ENCODE peak calls at places on chromosomes 3 and 15, in ten cellular contexts. R is stimulated activated naive CD8-positive, alpha-beta T cell treated with anti-CD3 and anti-CD28 coated beads, Interleukin-15, Interleukin-2, amounts not matched to agents 100 U/mL and 50 U/mL, for 24 hours; Y is stimulated activated CD4-positive, alpha-beta T cell treated with anti-CD3 and anti-CD28 coated beads, Interleukin-1b, Interleukin-23, amount 100 ng/mL, for 4 hours; Q is DMS53; Z is activated naive CD8-positive, alpha-beta T cell treated with anti-CD3 and anti-CD28 coated beads, Interleukin-2, amount 50 U/mL, for 24 hours; W is heart right ventricle; T is germinal center; J is stimulated activated CD8-positive, alpha-beta memory T cell treated with anti-CD3 and anti-CD28 coated beads, Interleukin-4, amount 100 ng/mL, for 24 hours; S is HCEC 1CT; P is GM04503. D is an unnamed sample.

GRCh38 chr3:61637088-61638051 is 76.0 kb downstream of the PTPRG start:
- DNase-seq in R (no peak), Y (no peak), Q (no peak), Z (no peak), W (peak; percentile 19), T (peak; percentile 27), J (no peak), S (no peak), P (peak; percentile 26), D (no peak)

GRCh38 chr3:43689766-43690399 is 855 bp upstream of the ABHD5 start:
- DNase-seq in R (no peak), Y (no peak), Q (no peak), Z (no peak), W (no peak), T (no peak), J (no peak), S (no peak), P (no peak), D (no peak)

GRCh38 chr3:169147246-169148008 is 516.1 kb downstream of the MECOM start:
- DNase-seq in R (peak; percentile 12), Y (no peak), Q (peak; percentile 72), Z (peak; percentile 7), W (peak; percentile 48), T (peak; percentile 9), J (no peak), S (peak; percentile 76), P (no peak), D (peak; percentile 79)

GRCh38 chr3:40985195-40985594 is 214.1 kb upstream of the CTNNB1 start:
- DNase-seq in R (no peak), Y (no peak), Q (peak; percentile 47), Z (no peak), W (no peak), T (no peak), J (no peak), S (no peak), P (no peak), D (no peak)

GRCh38 chr15:48693474-48693873 is 48.0 kb upstream of the FBN1 start:
- DNase-seq in R (no peak), Y (no peak), Q (no peak), Z (no peak), W (no peak), T (no peak), J (no peak), S (peak; percentile 60), P (no peak), D (no peak)

GRCh38 chr15:48149858-48150257 is 28.2 kb downstream of the MYEF2 start:
- DNase-seq in R (no peak), Y (no peak), Q (no peak), Z (no peak), W (no peak), T (no peak), J (no peak), S (peak; percentile 96), P (no peak), D (no peak)

GRCh38 chr3:135362889-135363288 is 567.8 kb downstream of the EPHB1 start:
- DNase-seq in R (no peak), Y (no peak), Q (no peak), Z (no peak), W (no peak), T (no peak), J (no peak), S (no peak), P (no peak), D (no peak)

GRCh38 chr3:99952306-99952705 is 134.6 kb downstream of the CMSS1 start:
- DNase-seq in R (no peak), Y (no peak), Q (no peak), Z (no peak), W (no peak), T (no peak), J (no peak), S (peak; percentile 76), P (no peak), D (no peak)

GRCh38 chr3:175805825-175806224 is 946.7 kb downstream of the NAALADL2 start:
- DNase-seq in R (no peak), Y (no peak), Q (no peak), Z (no peak), W (no peak), T (no peak), J (no peak), S (no peak), P (no peak), D (no peak)

GRCh38 chr3:48404440-48405342 is 25.2 kb downstream of the PLXNB1 start:
- DNase-seq in R (no peak), Y (no peak), Q (no peak), Z (no peak), W (no peak), T (no peak), J (no peak), S (no peak), P (no peak), D (no peak)

GRCh38 chr3:29747991-29748390 is 467.1 kb downstream of the RBMS3 start:
- DNase-seq in R (no peak), Y (no peak), Q (no peak), Z (no peak), W (no peak), T (no peak), J (no peak), S (no peak), P (no peak), D (no peak)

GRCh38 chr3:197750863-197751737 is 1.4 kb downstream of the FYTTD1 start:
- DNase-seq in R (peak; percentile 57), Y (peak; percentile 18), Q (peak; percentile 41), Z (peak; percentile 49), W (peak; percentile 60), T (no peak), J (peak; percentile 20), S (peak; percentile 37), P (no peak), D (peak; percentile 33)

GRCh38 chr15:78059110-78059839 is 18.2 kb downstream of the TBC1D2B start:
- DNase-seq in R (no peak), Y (no peak), Q (peak; percentile 79), Z (no peak), W (no peak), T (no peak), J (no peak), S (peak; percentile 71), P (no peak), D (peak; percentile 69)

GRCh38 chr15:68015244-68015643 is 38.9 kb upstream of the PIAS1 start:
- DNase-seq in R (no peak), Y (no peak), Q (no peak), Z (no peak), W (no peak), T (no peak), J (no peak), S (no peak), P (no peak), D (no peak)

GRCh38 chr15:88897456-88898194 is 2.3 kb upstream of the HAPLN3 start:
- DNase-seq in R (peak; percentile 84), Y (peak; percentile 76), Q (peak; percentile 29), Z (peak; percentile 82), W (peak; percentile 86), T (peak; percentile 51), J (peak; percentile 57), S (peak; percentile 71), P (no peak), D (peak; percentile 72)

GRCh38 chr15:73349191-73349590 is 19.6 kb downstream of the HCN4 start:
- DNase-seq in R (no peak), Y (no peak), Q (no peak), Z (no peak), W (no peak), T (no peak), J (no peak), S (no peak), P (no peak), D (no peak)

GRCh38 chr3:11820540-11821041 is 26.1 kb downstream of the TAMM41 start:
- DNase-seq in R (peak; percentile 13), Y (no peak), Q (no peak), Z (peak; percentile 16), W (no peak), T (no peak), J (peak; percentile 7), S (peak; percentile 64), P (no peak), D (no peak)

GRCh38 chr3:16279010-16279409 is 14.0 kb downstream of the OXNAD1 start:
- DNase-seq in R (no peak), Y (no peak), Q (no peak), Z (no peak), W (no peak), T (no peak), J (no peak), S (no peak), P (no peak), D (no peak)

GRCh38 chr3:86988235-86988634 is 2.7 kb downstream of the VGLL3 start:
- DNase-seq in R (no peak), Y (no peak), Q (no peak), Z (no peak), W (no peak), T (no peak), J (no peak), S (peak; percentile 97), P (peak; percentile 61), D (no peak)

GRCh38 chr3:16596352-16597032 is 8.7 kb downstream of the DAZL start:
- DNase-seq in R (peak; percentile 23), Y (no peak), Q (no peak), Z (peak; percentile 22), W (no peak), T (no peak), J (no peak), S (no peak), P (no peak), D (no peak)

GRCh38 chr3:4797201-4797600 is 182.0 kb upstream of the BHLHE40 start:
- DNase-seq in R (no peak), Y (no peak), Q (no peak), Z (no peak), W (no peak), T (no peak), J (no peak), S (no peak), P (no peak), D (no peak)

GRCh38 chr3:187368251-187368733 is at the start of gene RTP4:
- DNase-seq in R (peak; percentile 30), Y (no peak), Q (peak; percentile 65), Z (peak; percentile 20), W (no peak), T (peak; percentile 34), J (no peak), S (peak; percentile 17), P (peak; percentile 44), D (no peak)

GRCh38 chr15:61480295-61480694 is 251.2 kb upstream of the RORA start:
- DNase-seq in R (no peak), Y (no peak), Q (no peak), Z (no peak), W (no peak), T (no peak), J (no peak), S (no peak), P (no peak), D (no peak)

GRCh38 chr3:32249184-32249782 is 10.8 kb downstream of the CMTM8 start:
- DNase-seq in R (no peak), Y (no peak), Q (no peak), Z (no peak), W (no peak), T (no peak), J (no peak), S (peak; percentile 92), P (peak; percentile 66), D (no peak)

GRCh38 chr15:55652363-55652762 is 64.2 kb upstream of the PYGO1 start:
- DNase-seq in R (no peak), Y (no peak), Q (no peak), Z (no peak), W (no peak), T (no peak), J (no peak), S (no peak), P (no peak), D (no peak)

GRCh38 chr3:112061152-112061551 is 25.0 kb upstream of the C3orf52 start:
- DNase-seq in R (no peak), Y (no peak), Q (no peak), Z (no peak), W (no peak), T (no peak), J (no peak), S (no peak), P (no peak), D (no peak)

GRCh38 chr3:39065197-39065596 is 13.4 kb downstream of the WDR48 start:
- DNase-seq in R (peak; percentile 14), Y (no peak), Q (peak; percentile 10), Z (no peak), W (no peak), T (peak; percentile 73), J (no peak), S (peak; percentile 31), P (no peak), D (peak; percentile 33)

GRCh38 chr3:170809975-170810357 is 60.0 kb downstream of the RPL22L1 start:
- DNase-seq in R (no peak), Y (no peak), Q (peak; percentile 2), Z (no peak), W (no peak), T (no peak), J (no peak), S (peak; percentile 83), P (no peak), D (no peak)

D was measured in glutamatergic neuron.